ENCODE peak calls at places on chromosomes 2 and 18, in four cellular contexts. One of them, this sample, is unnamed.

GRCh38 chr2:230947908-230948365 is 22.9 kb upstream of the GPR55 start:
- DNase-seq in H54: no peak
- DNase-seq in gastrocnemius medialis: no peak
- DNase-seq in CD4-positive, alpha-beta T cell: no peak
- DNase-seq in this sample: no peak

GRCh38 chr2:106062627-106063026 is 131.5 kb downstream of the UXS1 start:
- DNase-seq in H54: no peak
- DNase-seq in gastrocnemius medialis: no peak
- DNase-seq in CD4-positive, alpha-beta T cell: no peak
- DNase-seq in this sample: no peak

GRCh38 chr18:44961288-44961687 is 280.6 kb downstream of the SETBP1 start:
- DNase-seq in H54: no peak
- DNase-seq in gastrocnemius medialis: no peak
- DNase-seq in CD4-positive, alpha-beta T cell: no peak
- DNase-seq in this sample: no peak

GRCh38 chr2:69816923-69817542 is 12.4 kb upstream of the GMCL1 start:
- DNase-seq in H54: no peak
- DNase-seq in gastrocnemius medialis: peak; percentile 65
- DNase-seq in CD4-positive, alpha-beta T cell: peak; percentile 60
- DNase-seq in this sample: peak; percentile 73

GRCh38 chr2:3464401-3465005 is 54.8 kb downstream of the ADI1 start:
- DNase-seq in H54: no peak
- DNase-seq in gastrocnemius medialis: no peak
- DNase-seq in CD4-positive, alpha-beta T cell: no peak
- DNase-seq in this sample: no peak

GRCh38 chr2:147553743-147554142 is 291.1 kb upstream of the ACVR2A start:
- DNase-seq in H54: no peak
- DNase-seq in gastrocnemius medialis: no peak
- DNase-seq in CD4-positive, alpha-beta T cell: no peak
- DNase-seq in this sample: no peak

GRCh38 chr2:122451040-122451439 is 695.6 kb downstream of the TSN start:
- DNase-seq in H54: no peak
- DNase-seq in gastrocnemius medialis: no peak
- DNase-seq in CD4-positive, alpha-beta T cell: no peak
- DNase-seq in this sample: no peak

GRCh38 chr2:133821107-133821760 is 253.0 kb upstream of the NCKAP5 start:
- DNase-seq in H54: no peak
- DNase-seq in gastrocnemius medialis: no peak
- DNase-seq in CD4-positive, alpha-beta T cell: no peak
- DNase-seq in this sample: no peak

GRCh38 chr2:8535398-8535755 is 146.5 kb upstream of the ID2 start:
- DNase-seq in H54: no peak
- DNase-seq in gastrocnemius medialis: no peak
- DNase-seq in CD4-positive, alpha-beta T cell: no peak
- DNase-seq in this sample: no peak

GRCh38 chr2:238523158-238524110 is 96.7 kb downstream of the ASB1 start:
- DNase-seq in H54: no peak
- DNase-seq in gastrocnemius medialis: peak; percentile 22
- DNase-seq in CD4-positive, alpha-beta T cell: no peak
- DNase-seq in this sample: no peak

GRCh38 chr2:173216668-173217067 is 138.0 kb upstream of the CDCA7 start:
- DNase-seq in H54: no peak
- DNase-seq in gastrocnemius medialis: no peak
- DNase-seq in CD4-positive, alpha-beta T cell: no peak
- DNase-seq in this sample: no peak

GRCh38 chr2:61426267-61426897 is 44.5 kb downstream of the USP34 start:
- DNase-seq in H54: peak; percentile 23
- DNase-seq in gastrocnemius medialis: no peak
- DNase-seq in CD4-positive, alpha-beta T cell: peak; percentile 74
- DNase-seq in this sample: peak; percentile 78

This sample was measured in CD8-positive, alpha-beta T cell.